ENCODE peak calls at places on chromosomes 16 and 17, in nine cellular contexts. Z is LoVo; T is WTC11; S is HEK293T; C is activated CD4-positive, alpha-beta T cell treated with anti-CD3 and anti-CD28 coated beads, Interleukin-2, amount 50 U/mL, for 1 hour; V is sigmoid colon; O is NCI-H460; N is fibroblast of lung; K is T-cell. Y is an unnamed sample.

GRCh38 chr16:11384956-11385586 is 39.8 kb downstream of the RMI2 start:
- DNase-seq in S (no peak), O (no peak), N (no peak), K (no peak), C (no peak), Z (no peak), V (peak), T (no peak), Y (no peak)

GRCh38 chr16:88706965-88707871 is 915 bp downstream of the CTU2 start:
- DNase-seq in N (no peak), S (no peak), T (no peak), O (no peak), C (no peak), V (no peak), Z (no peak), K (no peak), Y (no peak)

GRCh38 chr17:41633498-41634197 is 9.3 kb upstream of the KRT17 start:
- DNase-seq in V (no peak), S (no peak), K (no peak), T (no peak), N (no peak), O (no peak), Z (no peak), C (no peak), Y (no peak)

GRCh38 chr17:82020874-82021727 is 1.6 kb downstream of the CENPX start:
- DNase-seq in N (peak), K (peak), T (peak), O (peak), V (peak), Z (peak), C (peak), S (no peak), Y (no peak)

GRCh38 chr17:760371-760770 is 8.3 kb upstream of the GEMIN4 start:
- DNase-seq in C (no peak), S (no peak), N (no peak), V (no peak), O (no peak), Z (no peak), K (no peak), T (no peak), Y (no peak)

GRCh38 chr16:69453936-69454335 is 29.5 kb downstream of the CYB5B start:
- DNase-seq in N (no peak), T (no peak), V (no peak), K (no peak), S (no peak), C (no peak), Z (no peak), O (no peak), Y (no peak)

GRCh38 chr17:76556759-76557367 is 17.0 kb downstream of the PRCD start:
- DNase-seq in C (peak), T (no peak), V (no peak), S (no peak), Z (no peak), K (peak), N (peak), O (no peak), Y (no peak)

GRCh38 chr17:77449908-77450741 is 309.4 kb downstream of the SEC14L1 start:
- DNase-seq in N (peak), K (no peak), T (peak), V (peak), S (no peak), Z (no peak), O (no peak), C (no peak), Y (no peak)

GRCh38 chr17:73533801-73534574 is 110.3 kb downstream of the SDK2 start:
- DNase-seq in T (no peak), S (no peak), O (no peak), C (no peak), N (no peak), V (no peak), K (no peak), Z (no peak), Y (no peak)

GRCh38 chr16:86343733-86344585 is 166.4 kb upstream of the FOXF1 start:
- DNase-seq in N (peak), K (no peak), S (no peak), T (no peak), C (no peak), O (no peak), V (peak), Z (no peak), Y (peak)

GRCh38 chr17:82097187-82097918 is 683 bp downstream of the FASN start:
- DNase-seq in Z (peak), O (peak), V (no peak), T (no peak), S (peak), C (no peak), N (peak), K (no peak), Y (peak)

GRCh38 chr17:44267818-44268490 is at the start of gene SLC4A1:
- DNase-seq in S (no peak), O (no peak), N (no peak), T (no peak), C (no peak), K (no peak), V (no peak), Z (no peak), Y (no peak)

Y was measured in chondrocyte.